ENCODE peak calls at places on chromosomes 1 and 21, in four cellular contexts. D is choroid plexus epithelial cell, U is PC-9, J is fibroblast of villous mesenchyme. F is an unnamed sample.

GRCh38 chr1:15120251-15120945 is 33.1 kb upstream of the TMEM51 start:
- DNase-seq in D (no peak), U (no peak), J (no peak), F (no peak)

GRCh38 chr21:15023782-15024181 is 41.0 kb downstream of the NRIP1 start:
- DNase-seq in D (peak; percentile 47), U (no peak), J (peak; percentile 73), F (no peak)

GRCh38 chr1:30868833-30869435 is 39.6 kb downstream of the SDC3 start:
- DNase-seq in D (no peak), U (no peak), J (no peak), F (no peak)

GRCh38 chr1:44802306-44803061 is 2.3 kb downstream of the PLK3 start:
- DNase-seq in D (no peak), U (no peak), J (no peak), F (no peak)

GRCh38 chr1:244063498-244063897 is 12.4 kb downstream of the ZBTB18 start:
- DNase-seq in D (peak; percentile 18), U (no peak), J (no peak), F (no peak)

GRCh38 chr1:76124196-76124595 is 49.6 kb downstream of the ST6GALNAC3 start:
- DNase-seq in D (no peak), U (no peak), J (no peak), F (no peak)

GRCh38 chr1:3548156-3548893 is 63.0 kb downstream of the MEGF6 start:
- DNase-seq in D (peak; percentile 60), U (peak; percentile 55), J (no peak), F (no peak)

GRCh38 chr1:222712253-222713090 is at the start of the genes AIDA and BROX:
- DNase-seq in D (peak; percentile 84), U (peak; percentile 97), J (peak; percentile 83), F (peak; percentile 99)

GRCh38 chr21:26798856-26799751 is 46.1 kb downstream of the ADAMTS1 start:
- DNase-seq in D (no peak), U (no peak), J (peak; percentile 56), F (no peak)

GRCh38 chr1:181160322-181160721 is 71.8 kb downstream of the IER5 start:
- DNase-seq in D (no peak), U (no peak), J (no peak), F (no peak)

GRCh38 chr1:242016518-242016917 is 17.6 kb upstream of the MAP1LC3C start:
- DNase-seq in D (no peak), U (no peak), J (no peak), F (no peak)

GRCh38 chr21:42012763-42013329 is 2.7 kb upstream of the ZBTB21 start:
- DNase-seq in D (no peak), U (no peak), J (no peak), F (no peak)

GRCh38 chr1:226644541-226645176 is 94.4 kb downstream of the ITPKB start:
- DNase-seq in D (no peak), U (peak; percentile 28), J (no peak), F (no peak)

GRCh38 chr21:46229133-46229922 is 754 bp upstream of the LSS start:
- DNase-seq in D (no peak), U (no peak), J (no peak), F (no peak)
- TF ChIP-seq CTCF in D (peak; percentile 60), U (peak; percentile 62), J (peak; percentile 36), F (peak; percentile 34)

DNA sequence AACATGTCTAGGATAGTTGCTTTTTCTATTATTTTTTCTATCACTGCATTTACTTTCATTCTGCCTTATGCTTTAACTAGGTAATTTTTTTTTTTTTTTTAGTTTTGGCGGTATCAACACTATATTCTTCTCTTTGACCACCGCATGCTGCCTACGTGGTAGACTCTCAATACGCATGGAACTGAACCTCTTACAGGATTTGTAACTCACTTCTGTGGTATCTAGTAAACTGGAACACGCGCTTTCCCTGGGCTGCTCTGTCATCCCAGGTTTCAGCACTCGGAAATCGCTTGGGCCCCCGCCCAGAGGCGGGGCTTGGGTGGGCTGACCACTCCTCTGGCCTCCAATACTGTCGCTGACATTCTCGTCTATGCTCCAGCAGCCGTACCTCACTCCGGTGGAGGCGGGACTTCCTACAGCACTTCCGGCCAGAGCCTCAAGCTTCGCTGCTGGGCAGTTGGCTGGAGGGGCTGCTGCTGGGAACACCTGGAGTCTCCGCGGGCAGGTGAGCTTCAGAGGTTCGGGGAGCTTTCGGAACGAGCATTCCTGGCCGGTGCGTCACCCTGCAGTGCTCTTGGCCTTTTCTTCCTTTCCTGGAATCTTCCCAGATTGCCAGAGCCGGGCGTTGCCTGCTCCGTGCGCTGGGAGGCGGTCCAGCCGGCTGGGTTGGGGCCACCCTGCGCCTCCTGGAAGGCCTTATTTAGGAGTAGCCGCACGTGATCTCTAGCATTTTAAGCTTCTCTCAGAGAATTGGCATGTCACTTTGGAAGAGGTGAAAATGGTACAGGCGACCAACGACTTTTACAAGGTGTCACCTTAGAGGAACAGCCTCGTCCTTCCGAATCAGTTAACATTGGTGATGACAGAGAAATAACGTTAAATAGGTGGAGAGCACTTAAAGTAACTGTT is at the start of gene TBCE:
- DNase-seq in D (peak; percentile 98), U (peak; percentile 99), J (peak; percentile 97), F (peak; percentile 99)
- TF ChIP-seq CTCF in D (peak; percentile 36), U (no peak), J (peak; percentile 29), F (no peak)

GRCh38 chr1:220924331-220924730 is 45.1 kb downstream of the HLX start:
- DNase-seq in D (no peak), U (no peak), J (no peak), F (no peak)
- TF ChIP-seq CTCF in D (no peak), U (no peak), J (no peak), F (no peak)

GRCh38 chr1:228139931-228140723 is at the start of gene GUK1:
- DNase-seq in D (peak; percentile 100), U (peak; percentile 100), J (peak; percentile 100), F (peak; percentile 100)
- TF ChIP-seq CTCF in D (no peak), U (no peak), J (no peak), F (no peak)

DNA sequence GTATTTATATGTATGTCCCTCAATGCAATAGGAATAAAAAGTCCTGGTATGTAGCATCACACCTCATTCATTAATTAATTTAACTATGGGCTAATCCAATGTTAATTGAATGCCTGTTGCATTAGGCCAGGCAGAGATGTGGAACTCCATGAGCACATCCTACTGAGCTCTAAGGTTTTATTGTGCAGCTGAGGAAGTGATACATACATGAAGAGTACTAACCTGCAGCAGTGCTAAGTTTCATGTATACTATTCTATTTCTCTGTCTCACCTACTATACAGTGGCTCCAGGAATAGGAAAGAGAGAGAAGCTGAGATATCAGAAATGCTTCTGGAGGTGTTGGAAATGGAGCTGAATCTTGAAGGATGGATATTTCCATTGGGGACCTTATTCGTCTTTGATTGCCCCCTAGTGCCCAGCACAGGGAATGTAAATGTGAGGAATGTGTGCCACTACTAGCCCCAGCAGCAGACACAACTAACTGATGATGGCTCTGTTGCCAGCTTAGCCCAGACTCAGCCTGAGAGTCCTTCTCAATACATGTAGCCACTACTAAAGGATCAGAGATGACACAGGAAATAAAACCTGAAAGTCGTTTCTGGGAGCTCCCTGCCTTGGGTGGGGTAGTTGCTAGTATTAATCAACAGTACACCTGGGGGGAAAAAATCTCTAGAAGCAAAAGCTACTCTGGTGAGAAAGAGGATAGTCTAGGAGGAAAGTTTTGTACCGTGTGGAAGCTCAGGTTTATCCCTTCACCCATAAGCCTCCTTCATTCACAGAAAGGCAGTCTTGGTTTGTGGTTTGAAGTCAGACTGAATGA is 173.3 kb upstream of the FOXD3 start:
- DNase-seq in D (peak; percentile 79), U (peak; percentile 3), J (peak; percentile 51), F (peak; percentile 63)
- TF ChIP-seq CTCF in D (peak; percentile 90), U (peak; percentile 65), J (peak; percentile 81), F (peak; percentile 68)

GRCh38 chr1:194342484-194343262 is 1156.3 kb upstream of the B3GALT2 start:
- DNase-seq in D (no peak), U (no peak), J (no peak), F (no peak)
- TF ChIP-seq CTCF in D (no peak), U (no peak), J (no peak), F (peak; percentile 27)

GRCh38 chr1:117092594-117092993 is 29.0 kb downstream of the TRIM45 start:
- DNase-seq in D (no peak), U (no peak), J (no peak), F (no peak)

GRCh38 chr1:117095237-117095636 is 26.3 kb downstream of the TRIM45 start:
- DNase-seq in D (no peak), U (no peak), J (peak; percentile 78), F (no peak)

GRCh38 chr1:117093091-117093534 is 28.4 kb downstream of the TRIM45 start:
- DNase-seq in D (peak; percentile 99), U (peak; percentile 62), J (peak; percentile 98), F (no peak)

GRCh38 chr1:117096871-117097842 is 24.4 kb downstream of the TRIM45 start:
- DNase-seq in D (peak; percentile 75), U (no peak), J (peak; percentile 47), F (no peak)

GRCh38 chr1:117093870-117094621 is 27.5 kb downstream of the TRIM45 start:
- DNase-seq in D (peak; percentile 90), U (peak; percentile 31), J (peak; percentile 92), F (peak; percentile 1)
- TF ChIP-seq CTCF in D (peak; percentile 57), U (peak; percentile 65), J (peak; percentile 61), F (no peak)

GRCh38 chr1:214451591-214451990 is 99.8 kb downstream of the PTPN14 start:
- DNase-seq in D (no peak), U (no peak), J (no peak), F (no peak)

GRCh38 chr1:214453109-214453722 is 98.2 kb downstream of the PTPN14 start:
- DNase-seq in D (peak; percentile 73), U (no peak), J (no peak), F (no peak)

GRCh38 chr1:214454619-214455396 is 96.6 kb downstream of the PTPN14 start:
- DNase-seq in D (peak; percentile 69), U (peak; percentile 29), J (peak; percentile 93), F (no peak)

GRCh38 chr1:214449371-214449770 is 102.0 kb downstream of the PTPN14 start:
- DNase-seq in D (no peak), U (no peak), J (no peak), F (peak; percentile 59)

GRCh38 chr1:214452152-214452806 is 99.1 kb downstream of the PTPN14 start:
- DNase-seq in D (no peak), U (no peak), J (no peak), F (no peak)
- TF ChIP-seq CTCF in D (peak; percentile 42), U (no peak), J (peak; percentile 24), F (no peak)

F was measured in Calu3.